ENCODE peak calls at places on chromosomes 16 and 17, in five cellular contexts. One of them, this sample, is unnamed.

GRCh38 chr17:17008998-17009397 is 33.3 kb upstream of the MPRIP start:
- DNase-seq in neural progenitor cell: no peak
- DNase-seq in GM23248: no peak
- DNase-seq in H9: no peak
- DNase-seq in K562: no peak
- DNase-seq in this sample: no peak

GRCh38 chr17:32519769-32520701 is 33.2 kb downstream of the CDK5R1 start:
- DNase-seq in K562: no peak
- DNase-seq in neural progenitor cell: peak
- DNase-seq in GM23248: peak
- DNase-seq in H9: peak
- DNase-seq in this sample: peak

GRCh38 chr17:16952401-16952800 is 19.5 kb downstream of the TNFRSF13B start:
- DNase-seq in neural progenitor cell: no peak
- DNase-seq in H9: no peak
- DNase-seq in K562: no peak
- DNase-seq in GM23248: no peak
- DNase-seq in this sample: no peak

GRCh38 chr16:46629331-46629843 is 8.2 kb upstream of the SHCBP1 start:
- DNase-seq in GM23248: peak
- DNase-seq in K562: peak
- DNase-seq in neural progenitor cell: peak
- DNase-seq in H9: peak
- DNase-seq in this sample: peak

GRCh38 chr16:86756882-86757703 is 178.7 kb downstream of the FOXL1 start:
- DNase-seq in GM23248: no peak
- DNase-seq in H9: no peak
- DNase-seq in neural progenitor cell: no peak
- DNase-seq in K562: no peak
- DNase-seq in this sample: peak

GRCh38 chr17:49610883-49611584 is 35.4 kb downstream of the NXPH3 start:
- DNase-seq in H9: no peak
- DNase-seq in neural progenitor cell: no peak
- DNase-seq in GM23248: no peak
- DNase-seq in K562: no peak
- DNase-seq in this sample: no peak

GRCh38 chr16:53435066-53435688 is 906 bp downstream of the RBL2 start:
- DNase-seq in H9: peak
- DNase-seq in GM23248: peak
- DNase-seq in K562: peak
- DNase-seq in neural progenitor cell: peak
- DNase-seq in this sample: peak

GRCh38 chr17:59707971-59708425 is 544 bp downstream of the VMP1 start:
- DNase-seq in GM23248: no peak
- DNase-seq in K562: no peak
- DNase-seq in neural progenitor cell: no peak
- DNase-seq in H9: no peak
- DNase-seq in this sample: no peak

GRCh38 chr16:22386976-22387375 is 12.6 kb upstream of the CDR2 start:
- DNase-seq in H9: no peak
- DNase-seq in GM23248: peak
- DNase-seq in neural progenitor cell: no peak
- DNase-seq in K562: no peak
- DNase-seq in this sample: peak

GRCh38 chr17:51298508-51299371 is 38.4 kb downstream of the UTP18 start:
- DNase-seq in H9: peak
- DNase-seq in K562: peak
- DNase-seq in neural progenitor cell: peak
- DNase-seq in GM23248: peak
- DNase-seq in this sample: peak

GRCh38 chr16:31350275-31351005 is 4.5 kb upstream of the ITGAX start:
- DNase-seq in K562: no peak
- DNase-seq in H9: no peak
- DNase-seq in GM23248: no peak
- DNase-seq in neural progenitor cell: no peak
- DNase-seq in this sample: no peak

GRCh38 chr17:75830168-75831031 is 13.8 kb downstream of the UNC13D start:
- DNase-seq in GM23248: peak
- DNase-seq in H9: peak
- DNase-seq in neural progenitor cell: peak
- DNase-seq in K562: no peak
- DNase-seq in this sample: no peak

GRCh38 chr17:12252442-12252841 is 231.8 kb downstream of the MAP2K4 start:
- DNase-seq in K562: no peak
- DNase-seq in H9: no peak
- DNase-seq in GM23248: no peak
- DNase-seq in neural progenitor cell: no peak
- DNase-seq in this sample: no peak

GRCh38 chr17:17506181-17506741 is 10.1 kb upstream of the RASD1 start:
- DNase-seq in neural progenitor cell: no peak
- DNase-seq in H9: no peak
- DNase-seq in K562: no peak
- DNase-seq in GM23248: no peak
- DNase-seq in this sample: no peak

GRCh38 chr16:72961863-72962262 is 86.1 kb downstream of the ZFHX3 start:
- DNase-seq in K562: no peak
- DNase-seq in GM23248: no peak
- DNase-seq in neural progenitor cell: no peak
- DNase-seq in H9: peak
- DNase-seq in this sample: no peak

GRCh38 chr17:19570497-19571151 is 37.0 kb downstream of the SLC47A1 start:
- DNase-seq in GM23248: no peak
- DNase-seq in neural progenitor cell: no peak
- DNase-seq in K562: no peak
- DNase-seq in H9: no peak
- DNase-seq in this sample: no peak

GRCh38 chr17:4516740-4517139 is 18.1 kb downstream of the SPNS2 start:
- DNase-seq in K562: no peak
- DNase-seq in neural progenitor cell: no peak
- DNase-seq in GM23248: no peak
- DNase-seq in H9: no peak
- DNase-seq in this sample: no peak
- H3K27ac ChIP-seq in K562: no peak
- H3K27ac ChIP-seq in neural progenitor cell: no peak
- H3K27ac ChIP-seq in GM23248: no peak
- H3K27ac ChIP-seq in H9: no peak
- H3K27ac ChIP-seq in this sample: no peak

GRCh38 chr16:6021544-6021943 is 923.9 kb upstream of the EEF2KMT start:
- DNase-seq in GM23248: no peak
- DNase-seq in H9: no peak
- DNase-seq in neural progenitor cell: no peak
- DNase-seq in K562: no peak
- DNase-seq in this sample: no peak
- H3K9ac ChIP-seq in GM23248: no peak
- H3K9ac ChIP-seq in H9: no peak
- H3K9ac ChIP-seq in neural progenitor cell: no peak
- H3K9ac ChIP-seq in K562: no peak
- H3K9ac ChIP-seq in this sample: no peak

GRCh38 chr16:57473906-57474305 is 11.4 kb downstream of the POLR2C start:
- DNase-seq in neural progenitor cell: no peak
- DNase-seq in K562: no peak
- DNase-seq in GM23248: no peak
- DNase-seq in H9: no peak
- DNase-seq in this sample: no peak

GRCh38 chr16:57474671-57475661 is 11.3 kb downstream of the DOK4 start:
- DNase-seq in H9: peak
- DNase-seq in GM23248: no peak
- DNase-seq in K562: no peak
- DNase-seq in neural progenitor cell: no peak
- DNase-seq in this sample: no peak

GRCh38 chr16:57472665-57473060 is 10.2 kb downstream of the POLR2C start:
- DNase-seq in K562: no peak
- DNase-seq in GM23248: no peak
- DNase-seq in H9: peak
- DNase-seq in neural progenitor cell: no peak
- DNase-seq in this sample: no peak

GRCh38 chr16:57471852-57472664 is 9.6 kb downstream of the POLR2C start:
- DNase-seq in GM23248: peak
- DNase-seq in K562: no peak
- DNase-seq in H9: peak
- DNase-seq in neural progenitor cell: no peak
- DNase-seq in this sample: peak

GRCh38 chr16:57473176-57473840 is 10.8 kb downstream of the POLR2C start:
- DNase-seq in K562: no peak
- DNase-seq in neural progenitor cell: no peak
- DNase-seq in GM23248: no peak
- DNase-seq in H9: peak
- DNase-seq in this sample: no peak
- H3K27ac ChIP-seq in K562: no peak
- H3K27ac ChIP-seq in neural progenitor cell: no peak
- H3K27ac ChIP-seq in GM23248: no peak
- H3K27ac ChIP-seq in H9: no peak
- H3K27ac ChIP-seq in this sample: no peak

GRCh38 chr17:38429476-38430100 is 1.3 kb downstream of the ARHGAP23 start:
- DNase-seq in GM23248: peak
- DNase-seq in neural progenitor cell: no peak
- DNase-seq in H9: no peak
- DNase-seq in K562: no peak
- DNase-seq in this sample: no peak

GRCh38 chr17:38430316-38430715 is 2.1 kb downstream of the ARHGAP23 start:
- DNase-seq in GM23248: peak
- DNase-seq in neural progenitor cell: no peak
- DNase-seq in K562: no peak
- DNase-seq in H9: no peak
- DNase-seq in this sample: peak

GRCh38 chr17:38427160-38427949 is 909 bp upstream of the ARHGAP23 start:
- DNase-seq in GM23248: no peak
- DNase-seq in H9: no peak
- DNase-seq in neural progenitor cell: no peak
- DNase-seq in K562: no peak
- DNase-seq in this sample: no peak

GRCh38 chr17:38428150-38428642 is at the start of gene ARHGAP23:
- DNase-seq in GM23248: peak
- DNase-seq in K562: peak
- DNase-seq in H9: peak
- DNase-seq in neural progenitor cell: peak
- DNase-seq in this sample: peak

GRCh38 chr17:38428643-38429371 is 543 bp downstream of the ARHGAP23 start:
- DNase-seq in H9: peak
- DNase-seq in GM23248: peak
- DNase-seq in K562: no peak
- DNase-seq in neural progenitor cell: peak
- DNase-seq in this sample: peak
- H3K9ac ChIP-seq in H9: no peak
- H3K9ac ChIP-seq in GM23248: peak
- H3K9ac ChIP-seq in K562: no peak
- H3K9ac ChIP-seq in neural progenitor cell: no peak
- H3K9ac ChIP-seq in this sample: peak

DNA sequence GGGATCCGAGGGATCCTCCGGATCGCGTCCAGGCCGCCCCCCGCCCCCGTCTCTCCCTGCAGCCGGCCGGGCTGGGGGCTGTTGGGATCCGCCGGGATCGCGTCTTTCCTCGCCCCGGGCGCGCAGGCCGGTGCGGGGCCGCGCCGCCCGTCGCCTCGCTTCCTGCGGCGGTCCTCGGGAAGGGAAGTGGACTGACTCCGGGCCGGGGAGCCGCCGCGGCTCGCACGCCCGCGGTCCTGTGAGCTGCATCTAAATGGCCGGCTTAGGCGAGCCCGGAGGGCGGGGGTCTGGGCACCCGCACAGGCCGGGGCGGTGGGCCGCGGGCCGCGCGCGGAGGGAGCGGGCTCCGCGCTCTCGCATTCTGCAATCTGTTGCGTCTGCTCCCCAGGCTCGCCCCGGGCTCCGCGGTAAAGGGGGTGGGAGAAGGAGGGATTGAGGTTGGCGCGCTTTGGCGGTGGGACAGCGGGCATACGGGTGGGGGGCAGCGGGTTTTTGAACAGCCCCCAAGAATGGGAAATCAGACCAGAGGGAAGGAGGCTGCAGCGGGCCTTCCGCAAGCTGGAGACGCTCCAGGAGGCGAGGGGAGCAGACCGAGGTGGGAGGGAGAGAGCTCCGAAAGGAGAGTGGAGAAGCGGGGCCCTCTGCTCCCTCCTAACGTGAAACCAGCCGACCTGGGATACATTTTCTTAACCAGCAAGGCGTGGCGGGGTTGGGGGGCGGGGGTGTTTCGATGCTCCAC is 2.2 kb downstream of the TMEM132E start:
- DNase-seq in H9: peak
- DNase-seq in K562: no peak
- DNase-seq in GM23248: peak
- DNase-seq in neural progenitor cell: peak
- DNase-seq in this sample: no peak
- H3K27ac ChIP-seq in H9: no peak
- H3K27ac ChIP-seq in K562: no peak
- H3K27ac ChIP-seq in GM23248: no peak
- H3K27ac ChIP-seq in neural progenitor cell: no peak
- H3K27ac ChIP-seq in this sample: no peak

GRCh38 chr17:57091186-57091618 is 6.2 kb downstream of the AKAP1 start:
- DNase-seq in GM23248: no peak
- DNase-seq in K562: no peak
- DNase-seq in H9: no peak
- DNase-seq in neural progenitor cell: no peak
- DNase-seq in this sample: no peak
- H3K9ac ChIP-seq in GM23248: no peak
- H3K9ac ChIP-seq in K562: peak
- H3K9ac ChIP-seq in H9: no peak
- H3K9ac ChIP-seq in neural progenitor cell: no peak
- H3K9ac ChIP-seq in this sample: no peak

GRCh38 chr16:28151180-28151579 is 60.6 kb downstream of the XPO6 start:
- DNase-seq in K562: no peak
- DNase-seq in H9: no peak
- DNase-seq in neural progenitor cell: no peak
- DNase-seq in GM23248: no peak
- DNase-seq in this sample: no peak
- H3K27ac ChIP-seq in K562: no peak
- H3K27ac ChIP-seq in H9: no peak
- H3K27ac ChIP-seq in neural progenitor cell: no peak
- H3K27ac ChIP-seq in GM23248: no peak
- H3K27ac ChIP-seq in this sample: no peak

GRCh38 chr17:80793421-80793820 is 198.2 kb upstream of the CHMP6 start:
- DNase-seq in GM23248: no peak
- DNase-seq in neural progenitor cell: no peak
- DNase-seq in H9: no peak
- DNase-seq in K562: no peak
- DNase-seq in this sample: no peak
- H3K9ac ChIP-seq in GM23248: no peak
- H3K9ac ChIP-seq in neural progenitor cell: no peak
- H3K9ac ChIP-seq in H9: no peak
- H3K9ac ChIP-seq in K562: peak
- H3K9ac ChIP-seq in this sample: peak

GRCh38 chr17:64688481-64688880 is 26.4 kb upstream of the SMURF2 start:
- DNase-seq in neural progenitor cell: no peak
- DNase-seq in H9: no peak
- DNase-seq in K562: no peak
- DNase-seq in GM23248: no peak
- DNase-seq in this sample: no peak
- H3K27ac ChIP-seq in neural progenitor cell: no peak
- H3K27ac ChIP-seq in H9: no peak
- H3K27ac ChIP-seq in K562: no peak
- H3K27ac ChIP-seq in GM23248: peak
- H3K27ac ChIP-seq in this sample: peak